ENCODE peak calls at places on chromosomes 1 and 21, in eight cellular contexts. U is stomach, Q is PC-9, H is prostate gland, T is astrocyte of the cerebellum, X is WERI-Rb-1, N is PC-3, O is small intestine. G is an unnamed sample.

GRCh38 chr1:74830736-74831135 is 97.8 kb downstream of the TYW3 start:
- DNase-seq in U (no peak), Q (no peak), H (no peak), T (no peak), X (no peak), N (no peak), O (no peak), G (no peak)

GRCh38 chr21:42636535-42636914 is 16.9 kb upstream of the PDE9A start:
- DNase-seq in U (no peak), Q (peak; percentile 88), H (no peak), T (no peak), X (no peak), N (peak; percentile 39), O (no peak), G (peak; percentile 92)

GRCh38 chr21:43331962-43332458 is 94.9 kb downstream of the SIK1 start:
- DNase-seq in U (no peak), Q (no peak), H (peak; percentile 80), T (peak; percentile 80), X (no peak), N (peak; percentile 25), O (no peak), G (peak; percentile 82)

GRCh38 chr1:20078166-20078565 is 8.2 kb downstream of the PLA2G5 start:
- DNase-seq in U (no peak), Q (no peak), H (no peak), T (no peak), X (no peak), N (no peak), O (no peak), G (no peak)

GRCh38 chr1:60705026-60705425 is 377.3 kb upstream of the NFIA start:
- DNase-seq in U (no peak), Q (no peak), H (no peak), T (no peak), X (no peak), N (no peak), O (no peak), G (no peak)

GRCh38 chr1:165162671-165163241 is 193.8 kb downstream of the LMX1A start:
- DNase-seq in U (no peak), Q (peak; percentile 94), H (peak; percentile 81), T (no peak), X (no peak), N (peak; percentile 98), O (no peak), G (peak; percentile 83)

GRCh38 chr1:236966636-236967035 is 37.6 kb downstream of the MT1HL1 start:
- DNase-seq in U (no peak), Q (no peak), H (no peak), T (no peak), X (no peak), N (no peak), O (no peak), G (no peak)

GRCh38 chr1:57761628-57762027 is 337.8 kb upstream of the DAB1 start:
- DNase-seq in U (no peak), Q (no peak), H (no peak), T (no peak), X (no peak), N (no peak), O (no peak), G (no peak)

GRCh38 chr1:226476066-226476465 is 68.2 kb upstream of the PARP1 start:
- DNase-seq in U (no peak), Q (no peak), H (no peak), T (no peak), X (no peak), N (no peak), O (no peak), G (no peak)

GRCh38 chr1:200226969-200227303 is 182.9 kb downstream of the ZNF281 start:
- DNase-seq in U (no peak), Q (no peak), H (no peak), T (no peak), X (no peak), N (no peak), O (no peak), G (peak; percentile 74)

GRCh38 chr1:208174200-208174599 is 70.0 kb downstream of the PLXNA2 start:
- DNase-seq in U (no peak), Q (no peak), H (no peak), T (no peak), X (no peak), N (no peak), O (no peak), G (no peak)

GRCh38 chr1:22557341-22557950 is 5.8 kb upstream of the EPHA8 start:
- DNase-seq in U (no peak), Q (no peak), H (no peak), T (no peak), X (no peak), N (no peak), O (peak; percentile 85), G (peak; percentile 57)

GRCh38 chr1:212559929-212560328 is 48.6 kb upstream of the ATF3 start:
- DNase-seq in U (no peak), Q (no peak), H (no peak), T (no peak), X (no peak), N (no peak), O (no peak), G (no peak)

GRCh38 chr1:109483658-109484518 is at the start of gene ATXN7L2:
- DNase-seq in U (peak; percentile 94), Q (peak; percentile 75), H (peak; percentile 91), T (peak; percentile 75), X (peak; percentile 94), N (peak; percentile 86), O (peak; percentile 89), G (peak; percentile 91)

GRCh38 chr1:33996281-33996680 is 132.4 kb downstream of the HMGB4 start:
- DNase-seq in U (no peak), Q (no peak), H (no peak), T (no peak), X (no peak), N (no peak), O (no peak), G (no peak)

GRCh38 chr1:233197940-233198339 is 97.6 kb downstream of the PCNX2 start:
- DNase-seq in U (no peak), Q (no peak), H (no peak), T (no peak), X (no peak), N (peak; percentile 32), O (no peak), G (no peak)

GRCh38 chr1:7478797-7479499 is 292.1 kb upstream of the VAMP3 start:
- DNase-seq in U (peak; percentile 68), Q (no peak), H (no peak), T (no peak), X (no peak), N (no peak), O (peak; percentile 34), G (peak; percentile 49)

GRCh38 chr1:232873931-232874330 is 68.7 kb downstream of the MAP10 start:
- DNase-seq in U (no peak), Q (no peak), H (no peak), T (peak; percentile 70), X (no peak), N (no peak), O (no peak), G (peak; percentile 45)

GRCh38 chr1:31063636-31064035 is 1.9 kb downstream of the PUM1 start:
- DNase-seq in U (no peak), Q (no peak), H (no peak), T (no peak), X (no peak), N (peak; percentile 45), O (peak; percentile 25), G (no peak)

GRCh38 chr1:66532214-66532613 is 1.7 kb upstream of the SGIP1 start:
- DNase-seq in U (no peak), Q (no peak), H (no peak), T (no peak), X (no peak), N (no peak), O (no peak), G (no peak)
- H3K4me3 ChIP-seq in U (no peak overlapping the region), Q (no peak overlapping the region), H (no peak overlapping the region), T (no peak overlapping the region), X (no peak overlapping the region), N (no peak overlapping the region), O (no peak overlapping the region), G (no peak overlapping the region)

GRCh38 chr1:9061252-9061948 is 8.0 kb downstream of the SLC2A5 start:
- DNase-seq in U (no peak), Q (no peak), H (no peak), T (no peak), X (no peak), N (no peak), O (peak; percentile 89), G (no peak)
- H3K4me3 ChIP-seq in U (no peak overlapping the region), Q (no peak overlapping the region), H (no peak overlapping the region), T (no peak overlapping the region), X (no peak overlapping the region), N (no peak overlapping the region), O (no peak overlapping the region), G (no peak overlapping the region)

DNA sequence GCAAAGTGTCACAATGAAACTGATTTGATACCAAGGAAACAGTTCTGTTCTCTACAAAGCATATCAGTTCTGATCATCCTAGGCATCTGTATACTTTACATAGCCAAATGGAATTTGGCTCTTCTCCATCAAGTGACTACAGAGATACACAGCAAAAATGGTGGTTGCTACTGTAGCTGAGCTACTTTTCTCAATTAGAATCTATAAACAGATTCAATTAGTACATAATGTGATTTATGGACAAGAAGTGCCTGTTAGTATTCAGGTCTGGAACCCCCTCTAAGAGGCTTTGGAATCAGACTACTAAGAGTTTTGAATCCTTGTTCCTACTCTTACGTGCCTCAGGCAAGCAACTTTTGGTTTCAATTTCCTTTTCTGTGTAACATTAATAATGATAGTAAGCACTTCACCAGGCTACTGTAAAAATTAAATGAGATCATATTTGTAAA is 25.5 kb downstream of the C21orf91 start:
- DNase-seq in U (no peak), Q (no peak), H (no peak), T (no peak), X (no peak), N (no peak), O (peak; percentile 52), G (no peak)
- H3K4me3 ChIP-seq in U (peak overlapping the region; percentile 27), Q (no peak overlapping the region), H (peak overlapping the region; percentile 5), T (peak overlapping the region; percentile 11), X (no peak overlapping the region), N (no peak overlapping the region), O (no peak overlapping the region), G (no peak overlapping the region)

GRCh38 chr1:156021954-156022353 is 1.2 kb upstream of the SSR2 start:
- DNase-seq in U (no peak), Q (no peak), H (no peak), T (no peak), X (no peak), N (no peak), O (no peak), G (no peak)

GRCh38 chr1:156014829-156015228 is 5.9 kb downstream of the SSR2 start:
- DNase-seq in U (no peak), Q (no peak), H (no peak), T (no peak), X (no peak), N (no peak), O (no peak), G (no peak)

GRCh38 chr1:156020293-156021086 is at the start of gene SSR2:
- DNase-seq in U (peak; percentile 90), Q (peak; percentile 87), H (peak; percentile 88), T (peak; percentile 86), X (peak; percentile 96), N (peak; percentile 98), O (peak; percentile 96), G (peak; percentile 95)

GRCh38 chr1:156021087-156021416 is 301 bp upstream of the SSR2 start:
- DNase-seq in U (no peak), Q (no peak), H (no peak), T (no peak), X (no peak), N (no peak), O (no peak), G (no peak)

DNA sequence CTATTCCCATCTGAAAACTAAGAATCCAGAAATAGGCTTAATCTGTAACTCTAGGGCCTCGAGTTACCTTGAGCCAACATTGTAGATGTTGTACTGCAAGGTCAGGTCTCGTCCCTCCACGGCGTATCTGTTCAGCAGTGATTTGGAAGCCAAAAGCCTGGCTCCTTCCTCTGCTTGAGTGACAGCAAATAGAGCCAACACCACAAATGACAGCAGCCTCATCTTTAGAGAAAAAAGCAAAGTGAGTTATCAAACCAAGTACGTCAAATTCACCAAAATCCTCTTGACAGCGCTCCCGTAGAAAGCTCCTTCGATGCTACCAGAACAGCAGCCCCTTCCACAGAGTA is 832 bp downstream of the SSR2 start:
- DNase-seq in U (no peak), Q (no peak), H (no peak), T (no peak), X (no peak), N (no peak), O (no peak), G (no peak)
- H3K4me3 ChIP-seq in U (peak overlapping the region; percentile 87), Q (peak overlapping the region; percentile 95), H (peak overlapping the region; percentile 81), T (peak overlapping the region; percentile 79), X (peak overlapping the region; percentile 81), N (peak overlapping the region; percentile 75), O (no peak overlapping the region), G (peak overlapping the region; percentile 71)

G was measured in epithelial cell of esophagus.